ENCODE peak calls at places on chromosome 11, in nine cellular contexts. One of them, this sample, is unnamed.

GRCh38 chr11:44036811-44037657 is 10.7 kb upstream of the ACCSL start:
- DNase-seq in heart left ventricle: peak
- DNase-seq in psoas muscle: peak
- DNase-seq in tibial artery: peak
- DNase-seq in brain microvascular endothelial cell: peak
- DNase-seq in AG04450: peak
- DNase-seq in PC-3: peak
- DNase-seq in pancreas: no peak
- DNase-seq in lung: peak
- DNase-seq in this sample: peak

GRCh38 chr11:63623513-63624140 is 9.4 kb upstream of the PLAAT3 start:
- DNase-seq in heart left ventricle: no peak
- DNase-seq in psoas muscle: no peak
- DNase-seq in tibial artery: no peak
- DNase-seq in brain microvascular endothelial cell: no peak
- DNase-seq in AG04450: no peak
- DNase-seq in PC-3: no peak
- DNase-seq in pancreas: no peak
- DNase-seq in lung: no peak
- DNase-seq in this sample: no peak

GRCh38 chr11:33257160-33257896 is at the start of gene HIPK3:
- DNase-seq in heart left ventricle: peak
- DNase-seq in psoas muscle: peak
- DNase-seq in tibial artery: peak
- DNase-seq in brain microvascular endothelial cell: peak
- DNase-seq in AG04450: no peak
- DNase-seq in PC-3: peak
- DNase-seq in pancreas: peak
- DNase-seq in lung: peak
- DNase-seq in this sample: peak

GRCh38 chr11:73143126-73143838 is 1.2 kb upstream of the FCHSD2 start:
- DNase-seq in heart left ventricle: no peak
- DNase-seq in psoas muscle: no peak
- DNase-seq in tibial artery: no peak
- DNase-seq in brain microvascular endothelial cell: no peak
- DNase-seq in AG04450: peak
- DNase-seq in PC-3: no peak
- DNase-seq in pancreas: no peak
- DNase-seq in lung: no peak
- DNase-seq in this sample: no peak

GRCh38 chr11:33323421-33323820 is 66.2 kb downstream of the HIPK3 start:
- DNase-seq in heart left ventricle: no peak
- DNase-seq in psoas muscle: no peak
- DNase-seq in tibial artery: no peak
- DNase-seq in brain microvascular endothelial cell: no peak
- DNase-seq in AG04450: no peak
- DNase-seq in PC-3: no peak
- DNase-seq in pancreas: no peak
- DNase-seq in lung: no peak
- DNase-seq in this sample: no peak

GRCh38 chr11:69115586-69116560 is 39.9 kb upstream of the SMIM38 start:
- DNase-seq in heart left ventricle: peak
- DNase-seq in psoas muscle: no peak
- DNase-seq in tibial artery: no peak
- DNase-seq in brain microvascular endothelial cell: no peak
- DNase-seq in AG04450: no peak
- DNase-seq in PC-3: peak
- DNase-seq in pancreas: peak
- DNase-seq in lung: peak
- DNase-seq in this sample: peak

GRCh38 chr11:78291754-78292108 is 103.0 kb downstream of the USP35 start:
- DNase-seq in heart left ventricle: no peak
- DNase-seq in psoas muscle: no peak
- DNase-seq in tibial artery: no peak
- DNase-seq in brain microvascular endothelial cell: no peak
- DNase-seq in AG04450: no peak
- DNase-seq in PC-3: no peak
- DNase-seq in pancreas: no peak
- DNase-seq in lung: no peak
- DNase-seq in this sample: no peak

GRCh38 chr11:126546191-126546590 is 190.7 kb downstream of the ST3GAL4 start:
- DNase-seq in heart left ventricle: no peak
- DNase-seq in psoas muscle: no peak
- DNase-seq in tibial artery: no peak
- DNase-seq in brain microvascular endothelial cell: no peak
- DNase-seq in AG04450: no peak
- DNase-seq in PC-3: no peak
- DNase-seq in pancreas: no peak
- DNase-seq in lung: no peak
- DNase-seq in this sample: no peak

DNA sequence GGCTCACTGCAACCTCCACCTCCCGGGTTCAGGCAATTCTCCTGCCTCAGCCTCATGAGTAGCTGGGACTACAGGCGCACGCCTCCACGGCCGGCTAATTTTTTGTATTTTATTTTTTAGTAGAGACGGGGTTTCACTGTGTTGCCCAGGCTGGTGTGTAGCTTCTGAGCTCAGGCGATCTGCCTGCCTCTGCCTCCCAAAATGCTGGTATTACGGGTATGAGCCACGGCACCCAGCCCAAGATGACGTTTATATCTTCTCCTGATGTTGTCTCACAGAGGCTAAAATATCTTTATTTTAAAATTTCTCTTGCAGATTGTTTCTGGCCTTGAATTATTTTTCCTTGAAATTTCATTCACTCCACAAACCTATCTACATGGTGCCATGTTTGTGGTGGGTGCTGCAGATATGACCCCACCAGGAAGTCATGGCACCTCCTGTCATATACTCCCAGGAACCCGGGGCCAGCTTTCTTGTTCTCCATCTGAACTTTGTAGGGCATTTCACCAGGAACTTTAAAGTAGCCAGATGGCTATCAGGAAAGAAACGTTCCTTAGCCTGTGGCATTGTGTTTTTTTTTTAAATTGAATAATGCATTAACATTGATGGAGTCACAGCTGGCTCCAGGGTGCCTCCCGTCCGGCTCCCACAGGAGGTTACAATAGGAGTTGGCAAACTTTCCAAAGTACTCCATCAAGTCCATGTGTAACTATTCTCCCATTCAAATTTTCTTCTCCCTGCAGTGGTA is 42.0 kb upstream of the LIPT2 start:
- DNase-seq in heart left ventricle: no peak
- DNase-seq in psoas muscle: no peak
- DNase-seq in tibial artery: no peak
- DNase-seq in brain microvascular endothelial cell: no peak
- DNase-seq in AG04450: no peak
- DNase-seq in PC-3: no peak
- DNase-seq in pancreas: no peak
- DNase-seq in lung: no peak
- DNase-seq in this sample: no peak
- H3K27ac ChIP-seq in heart left ventricle: no peak
- H3K27ac ChIP-seq in psoas muscle: no peak
- H3K27ac ChIP-seq in tibial artery: no peak
- H3K27ac ChIP-seq in brain microvascular endothelial cell: no peak
- H3K27ac ChIP-seq in AG04450: no peak
- H3K27ac ChIP-seq in PC-3: no peak
- H3K27ac ChIP-seq in pancreas: no peak
- H3K27ac ChIP-seq in lung: no peak
- H3K27ac ChIP-seq in this sample: no peak

GRCh38 chr11:57586711-57587110 is 10.8 kb upstream of the SERPING1 start:
- DNase-seq in heart left ventricle: no peak
- DNase-seq in psoas muscle: no peak
- DNase-seq in tibial artery: no peak
- DNase-seq in brain microvascular endothelial cell: no peak
- DNase-seq in AG04450: no peak
- DNase-seq in PC-3: no peak
- DNase-seq in pancreas: no peak
- DNase-seq in lung: no peak
- DNase-seq in this sample: no peak

GRCh38 chr11:57584341-57584740 is 13.1 kb upstream of the SERPING1 start:
- DNase-seq in heart left ventricle: no peak
- DNase-seq in psoas muscle: no peak
- DNase-seq in tibial artery: no peak
- DNase-seq in brain microvascular endothelial cell: no peak
- DNase-seq in AG04450: no peak
- DNase-seq in PC-3: no peak
- DNase-seq in pancreas: no peak
- DNase-seq in lung: no peak
- DNase-seq in this sample: no peak

GRCh38 chr11:57588038-57588710 is 9.3 kb upstream of the SERPING1 start:
- DNase-seq in heart left ventricle: no peak
- DNase-seq in psoas muscle: no peak
- DNase-seq in tibial artery: no peak
- DNase-seq in brain microvascular endothelial cell: no peak
- DNase-seq in AG04450: no peak
- DNase-seq in PC-3: no peak
- DNase-seq in pancreas: no peak
- DNase-seq in lung: no peak
- DNase-seq in this sample: no peak

GRCh38 chr11:57585301-57585700 is 12.2 kb upstream of the SERPING1 start:
- DNase-seq in heart left ventricle: no peak
- DNase-seq in psoas muscle: no peak
- DNase-seq in tibial artery: no peak
- DNase-seq in brain microvascular endothelial cell: no peak
- DNase-seq in AG04450: no peak
- DNase-seq in PC-3: no peak
- DNase-seq in pancreas: no peak
- DNase-seq in lung: no peak
- DNase-seq in this sample: no peak
- H3K4me3 ChIP-seq in heart left ventricle: no peak
- H3K4me3 ChIP-seq in psoas muscle: no peak
- H3K4me3 ChIP-seq in tibial artery: no peak
- H3K4me3 ChIP-seq in brain microvascular endothelial cell: no peak
- H3K4me3 ChIP-seq in AG04450: no peak
- H3K4me3 ChIP-seq in PC-3: no peak
- H3K4me3 ChIP-seq in pancreas: no peak
- H3K4me3 ChIP-seq in lung: no peak
- H3K4me3 ChIP-seq in this sample: no peak

GRCh38 chr11:100830295-100830694 is 143.2 kb downstream of the ARHGAP42 start:
- DNase-seq in heart left ventricle: no peak
- DNase-seq in psoas muscle: peak
- DNase-seq in tibial artery: no peak
- DNase-seq in brain microvascular endothelial cell: peak
- DNase-seq in AG04450: no peak
- DNase-seq in PC-3: no peak
- DNase-seq in pancreas: no peak
- DNase-seq in lung: no peak
- DNase-seq in this sample: peak

GRCh38 chr11:100833276-100833675 is 146.2 kb downstream of the ARHGAP42 start:
- DNase-seq in heart left ventricle: no peak
- DNase-seq in psoas muscle: no peak
- DNase-seq in tibial artery: no peak
- DNase-seq in brain microvascular endothelial cell: no peak
- DNase-seq in AG04450: no peak
- DNase-seq in PC-3: peak
- DNase-seq in pancreas: no peak
- DNase-seq in lung: no peak
- DNase-seq in this sample: no peak

GRCh38 chr11:100830978-100831732 is 144.1 kb downstream of the ARHGAP42 start:
- DNase-seq in heart left ventricle: peak
- DNase-seq in psoas muscle: no peak
- DNase-seq in tibial artery: peak
- DNase-seq in brain microvascular endothelial cell: peak
- DNase-seq in AG04450: no peak
- DNase-seq in PC-3: peak
- DNase-seq in pancreas: no peak
- DNase-seq in lung: no peak
- DNase-seq in this sample: no peak

GRCh38 chr11:100832851-100833250 is 145.8 kb downstream of the ARHGAP42 start:
- DNase-seq in heart left ventricle: no peak
- DNase-seq in psoas muscle: no peak
- DNase-seq in tibial artery: no peak
- DNase-seq in brain microvascular endothelial cell: no peak
- DNase-seq in AG04450: no peak
- DNase-seq in PC-3: no peak
- DNase-seq in pancreas: no peak
- DNase-seq in lung: no peak
- DNase-seq in this sample: no peak

DNA sequence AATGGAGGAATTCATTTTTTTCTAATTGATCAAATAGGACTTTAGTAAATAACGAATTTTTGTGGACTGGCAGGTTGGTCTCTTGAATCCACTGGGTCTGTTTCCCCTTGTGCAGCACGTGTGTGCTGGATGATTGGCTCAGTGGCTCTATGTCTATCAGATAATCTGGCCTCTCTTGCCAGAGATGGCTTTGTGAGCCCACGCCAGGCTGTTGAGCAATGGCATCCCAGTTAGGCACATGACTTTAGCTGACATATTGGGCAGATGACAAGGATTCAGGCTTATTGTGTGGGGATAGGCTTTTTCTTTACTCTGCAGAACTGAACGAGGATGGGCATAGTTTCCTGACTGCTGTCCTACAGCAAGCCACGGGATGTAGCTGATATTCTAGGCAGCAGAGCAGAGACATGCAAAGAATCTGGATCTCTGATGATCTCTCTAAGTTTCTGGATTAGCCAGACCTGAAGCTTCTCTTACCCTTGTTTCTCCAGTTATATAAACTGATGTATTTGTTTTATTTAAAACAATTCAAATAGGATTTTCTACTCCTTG is 144.9 kb downstream of the ARHGAP42 start:
- DNase-seq in heart left ventricle: peak
- DNase-seq in psoas muscle: peak
- DNase-seq in tibial artery: peak
- DNase-seq in brain microvascular endothelial cell: peak
- DNase-seq in AG04450: no peak
- DNase-seq in PC-3: no peak
- DNase-seq in pancreas: no peak
- DNase-seq in lung: no peak
- DNase-seq in this sample: peak
- H3K27ac ChIP-seq in heart left ventricle: no peak
- H3K27ac ChIP-seq in psoas muscle: peak
- H3K27ac ChIP-seq in tibial artery: no peak
- H3K27ac ChIP-seq in brain microvascular endothelial cell: no peak
- H3K27ac ChIP-seq in AG04450: no peak
- H3K27ac ChIP-seq in PC-3: peak
- H3K27ac ChIP-seq in pancreas: no peak
- H3K27ac ChIP-seq in lung: no peak
- H3K27ac ChIP-seq in this sample: peak

DNA sequence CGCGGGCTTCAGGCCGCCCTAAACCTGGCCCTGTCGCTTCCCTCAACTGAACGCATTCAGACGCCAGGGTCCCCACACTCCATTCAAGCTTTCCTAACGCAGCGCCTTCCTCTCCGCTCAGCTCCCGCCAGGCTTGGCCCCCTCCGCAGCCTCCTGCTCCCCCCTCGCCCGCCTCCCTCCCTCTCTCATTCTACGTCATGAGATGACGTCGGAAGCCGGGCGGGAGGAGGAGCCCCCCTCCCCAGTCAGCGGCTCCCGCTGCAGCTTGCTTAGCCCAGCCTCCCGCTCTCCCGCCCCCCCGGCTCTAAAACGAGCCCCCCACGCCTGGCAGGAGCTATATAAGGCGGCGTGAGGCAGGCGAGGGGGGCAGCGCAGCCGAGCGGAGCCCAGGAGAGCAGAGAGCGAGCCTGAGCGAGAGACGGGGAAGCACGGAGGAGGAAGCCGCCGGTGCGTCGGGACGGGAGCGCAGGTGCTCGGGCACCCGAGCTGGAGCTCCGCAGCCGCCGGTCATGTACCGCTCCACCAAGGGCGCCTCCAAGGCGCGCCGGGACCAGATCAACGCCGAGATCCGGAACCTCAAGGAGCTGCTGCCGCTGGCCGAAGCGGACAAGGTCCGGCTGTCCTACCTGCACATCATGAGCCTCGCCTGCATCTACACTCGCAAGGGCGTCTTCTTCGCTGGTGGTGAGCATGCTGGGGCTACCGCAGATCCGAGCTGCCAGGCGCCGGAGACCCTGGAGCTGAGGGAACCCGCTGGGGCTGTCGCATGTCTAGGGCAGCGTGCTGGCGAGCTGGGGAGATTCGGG is at the start of gene NPAS4:
- DNase-seq in heart left ventricle: no peak
- DNase-seq in psoas muscle: no peak
- DNase-seq in tibial artery: no peak
- DNase-seq in brain microvascular endothelial cell: no peak
- DNase-seq in AG04450: no peak
- DNase-seq in PC-3: no peak
- DNase-seq in pancreas: no peak
- DNase-seq in lung: no peak
- DNase-seq in this sample: no peak
- H3K4me3 ChIP-seq in heart left ventricle: no peak
- H3K4me3 ChIP-seq in psoas muscle: peak
- H3K4me3 ChIP-seq in tibial artery: no peak
- H3K4me3 ChIP-seq in brain microvascular endothelial cell: no peak
- H3K4me3 ChIP-seq in AG04450: no peak
- H3K4me3 ChIP-seq in PC-3: no peak
- H3K4me3 ChIP-seq in pancreas: no peak
- H3K4me3 ChIP-seq in lung: no peak
- H3K4me3 ChIP-seq in this sample: no peak